ENCODE peak calls at places on chromosomes 4 and X, in five cellular contexts. One of them, this sample, is unnamed.

GRCh38 chrX:31545726-31546125 is 473.9 kb upstream of the FTHL17 start:
- DNase-seq in fibroblast of villous mesenchyme: no peak
- DNase-seq in cardiac muscle cell: no peak
- DNase-seq in heart right ventricle: no peak
- DNase-seq in H9: no peak
- DNase-seq in this sample: peak

GRCh38 chr4:140012688-140013087 is 141.3 kb downstream of the MAML3 start:
- DNase-seq in fibroblast of villous mesenchyme: peak
- DNase-seq in heart right ventricle: peak
- DNase-seq in H9: peak
- DNase-seq in cardiac muscle cell: peak
- DNase-seq in this sample: peak

GRCh38 chr4:74120086-74120485 is 21.1 kb upstream of the CXCL2 start:
- DNase-seq in cardiac muscle cell: no peak
- DNase-seq in heart right ventricle: no peak
- DNase-seq in H9: no peak
- DNase-seq in fibroblast of villous mesenchyme: no peak
- DNase-seq in this sample: no peak

GRCh38 chrX:44871114-44871645 is 1.8 kb upstream of the KDM6A start:
- DNase-seq in heart right ventricle: peak
- DNase-seq in H9: no peak
- DNase-seq in cardiac muscle cell: peak
- DNase-seq in fibroblast of villous mesenchyme: peak
- DNase-seq in this sample: no peak

GRCh38 chrX:119816300-119816699 is 24.9 kb upstream of the RPL39 start:
- DNase-seq in cardiac muscle cell: no peak
- DNase-seq in H9: no peak
- DNase-seq in heart right ventricle: no peak
- DNase-seq in fibroblast of villous mesenchyme: no peak
- DNase-seq in this sample: no peak

GRCh38 chrX:126489141-126489540 is 63.5 kb downstream of the DCAF12L1 start:
- DNase-seq in H9: no peak
- DNase-seq in cardiac muscle cell: no peak
- DNase-seq in heart right ventricle: no peak
- DNase-seq in fibroblast of villous mesenchyme: no peak
- DNase-seq in this sample: no peak

GRCh38 chr4:156584100-156584499 is 387.5 kb downstream of the PDGFC start:
- DNase-seq in cardiac muscle cell: peak
- DNase-seq in fibroblast of villous mesenchyme: peak
- DNase-seq in heart right ventricle: no peak
- DNase-seq in H9: no peak
- DNase-seq in this sample: peak

GRCh38 chr4:120731561-120731960 is 191.0 kb downstream of the PRDM5 start:
- DNase-seq in heart right ventricle: no peak
- DNase-seq in cardiac muscle cell: no peak
- DNase-seq in fibroblast of villous mesenchyme: no peak
- DNase-seq in H9: no peak
- DNase-seq in this sample: peak

GRCh38 chrX:151000901-151001301 is 17.8 kb downstream of the HMGB3 start:
- DNase-seq in H9: no peak
- DNase-seq in fibroblast of villous mesenchyme: no peak
- DNase-seq in cardiac muscle cell: no peak
- DNase-seq in heart right ventricle: no peak
- DNase-seq in this sample: no peak

GRCh38 chr4:56817840-56818491 is 3.5 kb downstream of the SPINK2 start:
- DNase-seq in cardiac muscle cell: no peak
- DNase-seq in fibroblast of villous mesenchyme: peak
- DNase-seq in heart right ventricle: no peak
- DNase-seq in H9: no peak
- DNase-seq in this sample: peak

GRCh38 chr4:184697956-184698355 is 35.9 kb downstream of the CENPU start:
- DNase-seq in H9: no peak
- DNase-seq in heart right ventricle: no peak
- DNase-seq in cardiac muscle cell: no peak
- DNase-seq in fibroblast of villous mesenchyme: no peak
- DNase-seq in this sample: no peak

GRCh38 chr4:158410272-158410671 is 111.4 kb upstream of the RXFP1 start:
- DNase-seq in H9: no peak
- DNase-seq in fibroblast of villous mesenchyme: peak
- DNase-seq in heart right ventricle: no peak
- DNase-seq in cardiac muscle cell: peak
- DNase-seq in this sample: peak
- TF ChIP-seq CTCF in H9: peak
- TF ChIP-seq CTCF in fibroblast of villous mesenchyme: peak
- TF ChIP-seq CTCF in heart right ventricle: no peak
- TF ChIP-seq CTCF in cardiac muscle cell: peak
- TF ChIP-seq CTCF in this sample: peak

GRCh38 chr4:61373901-61374611 is 173.9 kb downstream of the ADGRL3 start:
- DNase-seq in fibroblast of villous mesenchyme: no peak
- DNase-seq in H9: no peak
- DNase-seq in heart right ventricle: no peak
- DNase-seq in cardiac muscle cell: peak
- DNase-seq in this sample: peak
- TF ChIP-seq CTCF in fibroblast of villous mesenchyme: no peak
- TF ChIP-seq CTCF in H9: no peak
- TF ChIP-seq CTCF in heart right ventricle: no peak
- TF ChIP-seq CTCF in cardiac muscle cell: no peak
- TF ChIP-seq CTCF in this sample: no peak

GRCh38 chr4:38062088-38062893 is 102.1 kb downstream of the PTTG2 start:
- DNase-seq in H9: peak
- DNase-seq in fibroblast of villous mesenchyme: peak
- DNase-seq in cardiac muscle cell: peak
- DNase-seq in heart right ventricle: peak
- DNase-seq in this sample: peak
- TF ChIP-seq CTCF in H9: peak
- TF ChIP-seq CTCF in fibroblast of villous mesenchyme: peak
- TF ChIP-seq CTCF in cardiac muscle cell: peak
- TF ChIP-seq CTCF in heart right ventricle: peak
- TF ChIP-seq CTCF in this sample: peak

DNA sequence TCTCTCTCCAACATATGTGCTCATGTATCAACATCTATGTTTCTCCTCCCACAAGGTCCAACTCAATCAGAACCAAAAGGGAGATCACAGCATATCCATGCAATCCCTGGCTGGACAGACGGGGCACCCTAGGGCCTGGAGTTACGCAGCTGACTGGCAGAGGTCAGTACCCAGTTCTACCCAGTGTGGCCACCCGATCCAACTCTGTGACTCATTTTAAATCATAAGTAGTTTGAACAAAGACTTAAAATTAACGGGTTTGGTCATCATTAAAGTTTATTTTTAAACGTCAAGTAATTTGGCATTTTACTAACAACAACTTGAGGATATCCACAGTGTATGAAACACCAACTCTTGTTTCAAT is 59.5 kb downstream of the APBB2 start:
- DNase-seq in heart right ventricle: no peak
- DNase-seq in cardiac muscle cell: no peak
- DNase-seq in fibroblast of villous mesenchyme: peak
- DNase-seq in H9: no peak
- DNase-seq in this sample: no peak
- TF ChIP-seq CTCF in heart right ventricle: no peak
- TF ChIP-seq CTCF in cardiac muscle cell: no peak
- TF ChIP-seq CTCF in fibroblast of villous mesenchyme: no peak
- TF ChIP-seq CTCF in H9: no peak
- TF ChIP-seq CTCF in this sample: no peak